ENCODE peak calls at places on chromosome 5, in seven cellular contexts. One of them, this sample, is unnamed.

GRCh38 chr5:167552356-167552755 is 739.1 kb upstream of the WWC1 start:
- DNase-seq in tibial artery: no peak
- DNase-seq in mesenchymal stem cell: no peak
- DNase-seq in AG09309: no peak
- DNase-seq in astrocyte of the spinal cord: no peak
- DNase-seq in neural progenitor cell: peak
- DNase-seq in colonic mucosa: no peak
- DNase-seq in this sample: no peak

GRCh38 chr5:77235881-77236560 is 25.5 kb downstream of the PDE8B start:
- DNase-seq in tibial artery: no peak
- DNase-seq in mesenchymal stem cell: no peak
- DNase-seq in AG09309: no peak
- DNase-seq in astrocyte of the spinal cord: no peak
- DNase-seq in neural progenitor cell: no peak
- DNase-seq in colonic mucosa: no peak
- DNase-seq in this sample: no peak

GRCh38 chr5:55440188-55440646 is 94.5 kb downstream of the PLPP1 start:
- DNase-seq in tibial artery: no peak
- DNase-seq in mesenchymal stem cell: peak
- DNase-seq in AG09309: no peak
- DNase-seq in astrocyte of the spinal cord: peak
- DNase-seq in neural progenitor cell: peak
- DNase-seq in colonic mucosa: no peak
- DNase-seq in this sample: no peak

GRCh38 chr5:14374100-14374499 is 207.5 kb upstream of the OTULINL start:
- DNase-seq in tibial artery: no peak
- DNase-seq in mesenchymal stem cell: no peak
- DNase-seq in AG09309: no peak
- DNase-seq in astrocyte of the spinal cord: no peak
- DNase-seq in neural progenitor cell: no peak
- DNase-seq in colonic mucosa: no peak
- DNase-seq in this sample: no peak

GRCh38 chr5:24289582-24289981 is 355.2 kb downstream of the CDH10 start:
- DNase-seq in tibial artery: no peak
- DNase-seq in mesenchymal stem cell: no peak
- DNase-seq in AG09309: no peak
- DNase-seq in astrocyte of the spinal cord: no peak
- DNase-seq in neural progenitor cell: no peak
- DNase-seq in colonic mucosa: no peak
- DNase-seq in this sample: no peak

GRCh38 chr5:118679123-118679940 is 309.0 kb downstream of the DTWD2 start:
- DNase-seq in tibial artery: no peak
- DNase-seq in mesenchymal stem cell: no peak
- DNase-seq in AG09309: no peak
- DNase-seq in astrocyte of the spinal cord: peak
- DNase-seq in neural progenitor cell: no peak
- DNase-seq in colonic mucosa: no peak
- DNase-seq in this sample: no peak

GRCh38 chr5:98770911-98771322 is 2.5 kb upstream of the RGMB start:
- DNase-seq in tibial artery: no peak
- DNase-seq in mesenchymal stem cell: no peak
- DNase-seq in AG09309: no peak
- DNase-seq in astrocyte of the spinal cord: peak
- DNase-seq in neural progenitor cell: no peak
- DNase-seq in colonic mucosa: no peak
- DNase-seq in this sample: no peak

GRCh38 chr5:145903862-145904261 is 31.0 kb upstream of the GRXCR2 start:
- DNase-seq in tibial artery: no peak
- DNase-seq in mesenchymal stem cell: no peak
- DNase-seq in AG09309: peak
- DNase-seq in astrocyte of the spinal cord: peak
- DNase-seq in neural progenitor cell: no peak
- DNase-seq in colonic mucosa: no peak
- DNase-seq in this sample: no peak

GRCh38 chr5:151471276-151471675 is 23.9 kb downstream of the SLC36A1 start:
- DNase-seq in tibial artery: no peak
- DNase-seq in mesenchymal stem cell: no peak
- DNase-seq in AG09309: no peak
- DNase-seq in astrocyte of the spinal cord: no peak
- DNase-seq in neural progenitor cell: no peak
- DNase-seq in colonic mucosa: no peak
- DNase-seq in this sample: no peak

GRCh38 chr5:127878174-127878750 is 175.1 kb downstream of the CCDC192 start:
- DNase-seq in tibial artery: no peak
- DNase-seq in mesenchymal stem cell: peak
- DNase-seq in AG09309: no peak
- DNase-seq in astrocyte of the spinal cord: peak
- DNase-seq in neural progenitor cell: peak
- DNase-seq in colonic mucosa: peak
- DNase-seq in this sample: peak

GRCh38 chr5:150122158-150122510 is 33.5 kb downstream of the PDGFRB start:
- DNase-seq in tibial artery: peak
- DNase-seq in mesenchymal stem cell: no peak
- DNase-seq in AG09309: no peak
- DNase-seq in astrocyte of the spinal cord: no peak
- DNase-seq in neural progenitor cell: peak
- DNase-seq in colonic mucosa: peak
- DNase-seq in this sample: peak

GRCh38 chr5:151467576-151467975 is 20.2 kb downstream of the SLC36A1 start:
- DNase-seq in tibial artery: no peak
- DNase-seq in mesenchymal stem cell: no peak
- DNase-seq in AG09309: no peak
- DNase-seq in astrocyte of the spinal cord: no peak
- DNase-seq in neural progenitor cell: no peak
- DNase-seq in colonic mucosa: no peak
- DNase-seq in this sample: no peak

GRCh38 chr5:56155992-56156584 is 77.0 kb downstream of the ANKRD55 start:
- DNase-seq in tibial artery: peak
- DNase-seq in mesenchymal stem cell: no peak
- DNase-seq in AG09309: no peak
- DNase-seq in astrocyte of the spinal cord: no peak
- DNase-seq in neural progenitor cell: no peak
- DNase-seq in colonic mucosa: no peak
- DNase-seq in this sample: no peak

GRCh38 chr5:175336781-175337180 is 107.2 kb downstream of the DRD1 start:
- DNase-seq in tibial artery: no peak
- DNase-seq in mesenchymal stem cell: no peak
- DNase-seq in AG09309: no peak
- DNase-seq in astrocyte of the spinal cord: no peak
- DNase-seq in neural progenitor cell: no peak
- DNase-seq in colonic mucosa: no peak
- DNase-seq in this sample: no peak

GRCh38 chr5:93364386-93364785 is 216.6 kb downstream of the NR2F1-AS1 start:
- DNase-seq in tibial artery: no peak
- DNase-seq in mesenchymal stem cell: no peak
- DNase-seq in AG09309: no peak
- DNase-seq in astrocyte of the spinal cord: no peak
- DNase-seq in neural progenitor cell: no peak
- DNase-seq in colonic mucosa: no peak
- DNase-seq in this sample: no peak

GRCh38 chr5:91535508-91535907 is 152.4 kb upstream of the ARRDC3 start:
- DNase-seq in tibial artery: no peak
- DNase-seq in mesenchymal stem cell: no peak
- DNase-seq in AG09309: no peak
- DNase-seq in astrocyte of the spinal cord: no peak
- DNase-seq in neural progenitor cell: no peak
- DNase-seq in colonic mucosa: no peak
- DNase-seq in this sample: no peak

GRCh38 chr5:97171703-97172102 is 11.3 kb downstream of the RIOK2 start:
- DNase-seq in tibial artery: no peak
- DNase-seq in mesenchymal stem cell: no peak
- DNase-seq in AG09309: no peak
- DNase-seq in astrocyte of the spinal cord: no peak
- DNase-seq in neural progenitor cell: no peak
- DNase-seq in colonic mucosa: no peak
- DNase-seq in this sample: no peak

GRCh38 chr5:9544502-9545300 is 1.2 kb downstream of the SEMA5A start:
- DNase-seq in tibial artery: peak
- DNase-seq in mesenchymal stem cell: peak
- DNase-seq in AG09309: no peak
- DNase-seq in astrocyte of the spinal cord: peak
- DNase-seq in neural progenitor cell: peak
- DNase-seq in colonic mucosa: peak
- DNase-seq in this sample: peak

GRCh38 chr5:95392593-95393182 is 1.5 kb downstream of the FAM81B start:
- DNase-seq in tibial artery: no peak
- DNase-seq in mesenchymal stem cell: peak
- DNase-seq in AG09309: no peak
- DNase-seq in astrocyte of the spinal cord: peak
- DNase-seq in neural progenitor cell: no peak
- DNase-seq in colonic mucosa: no peak
- DNase-seq in this sample: peak

GRCh38 chr5:176888016-176888864 is 10.9 kb downstream of the HK3 start:
- DNase-seq in tibial artery: no peak
- DNase-seq in mesenchymal stem cell: no peak
- DNase-seq in AG09309: no peak
- DNase-seq in astrocyte of the spinal cord: no peak
- DNase-seq in neural progenitor cell: no peak
- DNase-seq in colonic mucosa: no peak
- DNase-seq in this sample: peak

GRCh38 chr5:175257128-175257846 is 186.7 kb downstream of the DRD1 start:
- DNase-seq in tibial artery: no peak
- DNase-seq in mesenchymal stem cell: no peak
- DNase-seq in AG09309: peak
- DNase-seq in astrocyte of the spinal cord: no peak
- DNase-seq in neural progenitor cell: no peak
- DNase-seq in colonic mucosa: no peak
- DNase-seq in this sample: no peak

GRCh38 chr5:84286662-84287061 is 98.0 kb downstream of the EDIL3 start:
- DNase-seq in tibial artery: no peak
- DNase-seq in mesenchymal stem cell: no peak
- DNase-seq in AG09309: no peak
- DNase-seq in astrocyte of the spinal cord: no peak
- DNase-seq in neural progenitor cell: no peak
- DNase-seq in colonic mucosa: no peak
- DNase-seq in this sample: no peak

GRCh38 chr5:65078331-65078730 is 309.6 kb downstream of the CWC27 start:
- DNase-seq in tibial artery: no peak
- DNase-seq in mesenchymal stem cell: peak
- DNase-seq in AG09309: no peak
- DNase-seq in astrocyte of the spinal cord: peak
- DNase-seq in neural progenitor cell: no peak
- DNase-seq in colonic mucosa: no peak
- DNase-seq in this sample: no peak

DNA sequence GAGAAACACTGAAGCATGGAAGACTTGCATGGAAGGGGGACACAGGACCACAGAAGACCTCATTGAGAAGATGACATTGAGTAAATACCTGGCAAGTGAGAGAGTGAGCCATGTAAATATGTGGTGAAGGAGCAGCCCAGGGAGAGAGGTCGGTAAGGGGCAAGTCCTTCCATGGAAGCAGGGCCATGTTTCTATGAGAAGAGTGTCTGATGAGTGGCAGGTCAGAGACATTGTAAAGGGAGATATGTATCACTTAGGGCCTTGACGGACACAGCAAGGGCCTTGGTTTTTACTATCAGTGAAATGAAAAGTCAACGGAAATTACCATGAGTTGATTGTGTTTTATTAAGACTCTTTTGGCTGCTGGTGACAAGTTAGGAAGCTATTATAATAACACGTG is 336.4 kb downstream of the PLK2 start:
- DNase-seq in tibial artery: no peak
- DNase-seq in mesenchymal stem cell: no peak
- DNase-seq in AG09309: no peak
- DNase-seq in astrocyte of the spinal cord: no peak
- DNase-seq in neural progenitor cell: no peak
- DNase-seq in colonic mucosa: no peak
- DNase-seq in this sample: no peak
- H3K4me3 ChIP-seq in tibial artery: no peak
- H3K4me3 ChIP-seq in mesenchymal stem cell: no peak
- H3K4me3 ChIP-seq in AG09309: no peak
- H3K4me3 ChIP-seq in astrocyte of the spinal cord: no peak
- H3K4me3 ChIP-seq in neural progenitor cell: no peak
- H3K4me3 ChIP-seq in colonic mucosa: no peak
- H3K4me3 ChIP-seq in this sample: no peak

DNA sequence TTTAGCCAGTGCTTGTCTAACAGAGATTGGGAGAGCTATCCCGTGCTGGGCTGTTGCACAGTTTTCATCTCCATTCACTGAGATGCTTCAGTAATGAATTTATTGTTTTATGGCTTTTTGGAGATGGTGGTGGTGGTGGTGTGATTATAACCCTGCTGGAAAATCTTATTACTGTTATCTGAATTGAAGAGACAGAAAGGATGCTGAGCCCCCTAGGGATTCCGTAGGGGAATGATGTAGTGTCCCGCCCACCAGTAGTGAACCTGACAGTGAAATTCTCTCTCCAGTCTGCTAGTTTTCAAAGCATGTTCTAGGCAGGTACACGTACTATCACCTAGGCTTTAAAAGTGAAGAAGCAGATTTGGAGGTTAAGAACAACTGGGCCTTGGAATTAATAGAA is 1.9 kb downstream of the RAI14 start:
- DNase-seq in tibial artery: no peak
- DNase-seq in mesenchymal stem cell: peak
- DNase-seq in AG09309: no peak
- DNase-seq in astrocyte of the spinal cord: peak
- DNase-seq in neural progenitor cell: no peak
- DNase-seq in colonic mucosa: no peak
- DNase-seq in this sample: peak
- H3K4me3 ChIP-seq in tibial artery: peak
- H3K4me3 ChIP-seq in mesenchymal stem cell: peak
- H3K4me3 ChIP-seq in AG09309: peak
- H3K4me3 ChIP-seq in astrocyte of the spinal cord: peak
- H3K4me3 ChIP-seq in neural progenitor cell: peak
- H3K4me3 ChIP-seq in colonic mucosa: no peak
- H3K4me3 ChIP-seq in this sample: peak

DNA sequence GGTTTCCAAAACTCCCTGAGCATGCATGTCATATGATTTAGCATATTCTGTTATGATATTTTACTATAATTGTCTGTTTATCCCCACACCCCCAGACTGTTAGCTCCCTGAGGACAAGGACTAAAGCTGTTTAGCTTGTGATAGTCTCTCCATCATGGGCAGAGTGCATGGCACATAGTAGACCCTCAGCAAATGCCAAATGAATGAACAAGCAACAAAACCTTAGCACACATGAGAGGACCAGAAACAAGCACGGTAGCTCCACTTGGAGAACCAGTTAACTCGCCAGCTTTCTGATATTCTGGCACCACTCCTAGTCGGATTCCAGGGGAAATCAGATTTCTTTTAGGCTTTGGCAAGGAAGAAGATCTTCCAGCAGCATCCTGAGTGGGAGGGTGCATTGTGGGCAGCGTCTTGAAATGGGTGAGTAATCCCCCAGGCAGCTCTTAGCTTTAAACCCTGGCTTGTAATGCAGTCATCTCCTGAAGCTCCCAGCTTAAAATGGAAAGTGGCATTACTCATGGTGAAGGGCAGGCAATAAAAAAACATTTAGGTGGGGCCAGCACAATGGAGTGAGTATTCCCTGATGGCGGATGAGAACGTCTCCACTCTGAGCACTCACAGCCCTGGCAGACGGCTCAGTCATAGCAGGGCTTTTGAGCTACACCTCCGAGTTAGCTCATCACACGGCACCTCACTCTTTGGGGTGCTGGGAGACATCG is 41.1 kb downstream of the FGF1 start:
- DNase-seq in tibial artery: no peak
- DNase-seq in mesenchymal stem cell: peak
- DNase-seq in AG09309: peak
- DNase-seq in astrocyte of the spinal cord: peak
- DNase-seq in neural progenitor cell: no peak
- DNase-seq in colonic mucosa: no peak
- DNase-seq in this sample: no peak
- H3K4me3 ChIP-seq in tibial artery: peak
- H3K4me3 ChIP-seq in mesenchymal stem cell: peak
- H3K4me3 ChIP-seq in AG09309: peak
- H3K4me3 ChIP-seq in astrocyte of the spinal cord: no peak
- H3K4me3 ChIP-seq in neural progenitor cell: no peak
- H3K4me3 ChIP-seq in colonic mucosa: no peak
- H3K4me3 ChIP-seq in this sample: no peak

GRCh38 chr5:173572431-173573125 is 43.9 kb downstream of the BOD1 start:
- DNase-seq in tibial artery: no peak
- DNase-seq in mesenchymal stem cell: peak
- DNase-seq in AG09309: no peak
- DNase-seq in astrocyte of the spinal cord: no peak
- DNase-seq in neural progenitor cell: no peak
- DNase-seq in colonic mucosa: no peak
- DNase-seq in this sample: no peak
- H3K4me3 ChIP-seq in tibial artery: no peak
- H3K4me3 ChIP-seq in mesenchymal stem cell: peak
- H3K4me3 ChIP-seq in AG09309: peak
- H3K4me3 ChIP-seq in astrocyte of the spinal cord: no peak
- H3K4me3 ChIP-seq in neural progenitor cell: no peak
- H3K4me3 ChIP-seq in colonic mucosa: no peak
- H3K4me3 ChIP-seq in this sample: no peak